ENCODE peak calls at places on chromosomes 16 and 17, in ten cellular contexts. C, Q, N, H, J, P, L, K, I and W are unnamed samples.

GRCh38 chr17:39867891-39868553 is at the start of gene ZPBP2:
- DNase-seq in P (no peak), H (no peak), I (no peak), L (no peak), J (peak; percentile 44), Q (no peak), C (no peak), N (no peak), K (no peak), W (no peak)

GRCh38 chr16:69848635-69849545 is 86.8 kb downstream of the WWP2 start:
- DNase-seq in J (no peak), P (no peak), H (peak; percentile 74), K (peak; percentile 95), L (no peak), C (peak; percentile 96), I (peak; percentile 90), N (peak; percentile 61), Q (no peak), W (peak; percentile 69)

GRCh38 chr16:68823401-68823800 is 19.9 kb upstream of the TANGO6 start:
- DNase-seq in Q (no peak), N (no peak), I (no peak), K (peak; percentile 70), L (no peak), H (no peak), P (peak; percentile 60), C (peak; percentile 89), J (no peak), W (no peak)

GRCh38 chr16:85569615-85570212 is 43.4 kb upstream of the GSE1 start:
- DNase-seq in N (peak; percentile 62), I (no peak), J (peak; percentile 52), K (peak; percentile 56), Q (no peak), P (no peak), L (no peak), H (no peak), C (peak; percentile 78), W (no peak)

GRCh38 chr16:22264786-22265185 is 32.4 kb upstream of the POLR3E start:
- DNase-seq in P (peak; percentile 39), Q (no peak), N (no peak), K (no peak), I (no peak), J (no peak), H (no peak), L (peak; percentile 64), C (no peak), W (no peak)

GRCh38 chr16:85570735-85571562 is 42.2 kb upstream of the GSE1 start:
- DNase-seq in Q (no peak), L (no peak), P (no peak), N (peak; percentile 85), J (peak; percentile 52), C (no peak), I (no peak), H (no peak), K (no peak), W (no peak)

GRCh38 chr17:80887639-80888175 is 103.9 kb upstream of the CHMP6 start:
- DNase-seq in K (no peak), H (no peak), J (no peak), I (no peak), L (no peak), N (peak; percentile 20), Q (no peak), C (no peak), P (no peak), W (no peak)

GRCh38 chr16:3259097-3259496 is 2.7 kb upstream of the MEFV start:
- DNase-seq in J (no peak), K (no peak), I (peak; percentile 68), Q (no peak), C (no peak), H (no peak), N (no peak), P (no peak), L (no peak), W (peak; percentile 45)

GRCh38 chr16:49620158-49620867 is 235.6 kb downstream of the ZNF423 start:
- DNase-seq in H (peak; percentile 77), C (peak; percentile 53), J (no peak), L (peak; percentile 97), Q (no peak), P (no peak), K (peak; percentile 65), N (no peak), I (peak; percentile 92), W (peak; percentile 82)

GRCh38 chr17:17877548-17878358 is 41.0 kb upstream of the SREBF1 start:
- DNase-seq in C (peak; percentile 90), K (peak; percentile 97), N (peak; percentile 77), I (peak; percentile 86), L (peak; percentile 27), P (peak; percentile 92), J (no peak), Q (peak; percentile 27), H (peak; percentile 88), W (peak; percentile 66)

GRCh38 chr17:75454193-75454592 is 2.2 kb upstream of the TMEM94 start:
- DNase-seq in P (no peak), Q (no peak), H (no peak), C (no peak), L (no peak), N (no peak), I (no peak), K (no peak), J (no peak), W (no peak)

GRCh38 chr17:66746736-66747135 is 88.2 kb upstream of the CACNG5 start:
- DNase-seq in K (no peak), P (no peak), C (no peak), I (no peak), H (no peak), N (no peak), Q (no peak), J (no peak), L (no peak), W (no peak)

GRCh38 chr17:57985675-57985974 is 2.4 kb downstream of the VEZF1 start:
- DNase-seq in K (peak; percentile 54), H (no peak), N (no peak), C (peak; percentile 25), L (no peak), J (no peak), I (no peak), Q (no peak), P (no peak), W (no peak)

GRCh38 chr17:55720917-55721836 is 1.5 kb downstream of the TMEM100 start:
- DNase-seq in J (no peak), N (no peak), C (no peak), Q (no peak), L (no peak), K (no peak), H (peak; percentile 20), P (no peak), I (no peak), W (no peak)

GRCh38 chr17:50957600-50958575 is 91.7 kb upstream of the TOB1 start:
- DNase-seq in L (no peak), J (no peak), I (peak; percentile 26), H (no peak), Q (no peak), C (no peak), N (no peak), K (no peak), P (no peak), W (no peak)

DNA sequence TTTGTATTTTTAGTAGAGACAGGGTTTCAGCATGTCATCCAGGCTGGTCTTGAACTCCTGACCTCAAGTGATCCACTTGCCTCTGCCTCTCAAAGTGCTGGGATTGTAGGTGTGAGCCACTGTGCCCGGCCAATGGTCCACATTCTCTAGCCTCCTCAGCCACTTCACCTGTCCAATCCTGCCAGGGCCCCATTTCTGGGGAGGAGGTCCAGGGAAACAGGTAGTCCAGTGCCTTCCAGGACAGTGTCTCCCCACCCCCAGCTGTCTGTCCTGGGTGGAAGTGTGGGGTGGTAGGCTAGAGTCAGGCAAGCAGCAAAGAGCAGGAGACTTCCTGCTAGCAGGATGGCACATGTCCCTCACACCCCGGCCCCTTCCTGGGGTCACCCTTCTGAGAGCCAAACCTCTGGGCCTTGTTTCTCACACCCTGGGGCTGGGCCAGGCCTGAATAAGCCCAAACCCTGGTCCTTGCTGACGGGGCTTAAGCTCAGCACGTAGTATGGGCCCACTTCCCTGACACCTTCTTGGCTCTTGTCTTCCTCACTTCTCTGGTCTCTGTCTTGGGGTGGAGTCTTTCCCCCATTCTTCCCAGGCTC is 5.0 kb downstream of the FHOD1 start:
- DNase-seq in J (no peak), C (no peak), H (no peak), I (no peak), L (no peak), K (peak; percentile 55), Q (no peak), P (no peak), N (peak; percentile 69), W (no peak)
- H3K4me1 ChIP-seq in J (peaks cover 26% of the 10 kb centered on the region), C (peaks cover 44% of the 10 kb centered on the region), H (no peaks in the 10 kb centered on the region), I (peaks cover 64% of the 10 kb centered on the region), L (peaks cover 16% of the 10 kb centered on the region), K (peaks cover 53% of the 10 kb centered on the region), Q (peaks cover 45% of the 10 kb centered on the region), P (peaks cover 6% of the 10 kb centered on the region), N (peaks cover 70% of the 10 kb centered on the region), W (peaks cover 77% of the 10 kb centered on the region)

GRCh38 chr16:75559564-75560372 is 3.7 kb upstream of the TMEM231 start:
- DNase-seq in J (no peak), L (no peak), C (peak; percentile 62), K (peak; percentile 73), P (peak; percentile 15), N (no peak), Q (no peak), H (peak; percentile 23), I (no peak), W (peak; percentile 47)
- H3K4me3 ChIP-seq in J (no peak overlapping the region), L (no peak overlapping the region), C (no peak overlapping the region), K (no peak overlapping the region), P (no peak overlapping the region), N (no peak overlapping the region), Q (no peak overlapping the region), H (no peak overlapping the region), I (no peak overlapping the region), W (no peak overlapping the region)

DNA sequence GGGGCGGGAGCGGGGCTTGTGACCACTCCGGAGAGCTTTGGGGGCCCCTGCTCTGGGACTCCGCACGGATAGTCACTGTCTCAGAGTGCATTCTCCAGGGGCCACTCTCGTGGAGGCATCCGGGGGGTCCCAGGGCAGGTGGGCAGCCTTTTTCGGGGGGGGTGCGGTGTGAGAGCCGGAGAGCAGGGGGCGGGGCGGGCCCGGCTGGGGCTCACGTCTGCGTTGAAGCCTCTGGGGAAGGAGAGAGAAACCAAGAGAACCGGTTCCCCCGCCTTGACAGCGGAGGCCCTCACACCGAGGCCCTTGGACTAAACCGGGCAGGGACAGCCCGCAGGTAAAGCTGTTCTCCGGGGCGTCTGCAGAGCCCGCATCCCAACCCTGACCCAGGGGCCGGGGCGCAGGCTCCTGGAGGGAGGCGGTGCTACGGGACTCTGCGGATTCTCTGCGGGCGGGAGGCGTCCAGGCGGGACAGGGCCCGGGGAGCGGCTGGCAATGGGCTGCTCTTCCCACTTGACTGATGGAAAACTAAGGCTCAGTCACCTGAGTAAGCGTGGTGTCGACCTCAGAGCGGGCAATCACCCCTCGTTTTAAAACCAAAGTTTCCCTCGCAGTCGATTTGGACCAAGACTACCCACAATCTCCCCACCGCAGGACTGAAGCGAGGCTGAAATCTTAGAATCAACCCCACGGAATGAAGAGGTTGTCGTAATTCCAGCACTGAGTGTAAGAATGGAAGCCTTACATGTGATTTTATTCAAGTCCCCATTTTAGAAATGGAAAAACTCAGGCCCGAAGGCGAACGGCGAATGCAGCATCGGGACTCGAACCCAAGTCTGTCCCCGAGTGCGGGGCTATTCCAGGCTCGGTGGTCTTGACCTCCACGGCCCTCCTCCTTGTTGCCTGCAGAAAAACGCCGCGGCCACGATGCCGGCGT is 49.6 kb upstream of the AMZ2 start:
- DNase-seq in N (no peak), L (no peak), K (no peak), I (no peak), C (no peak), P (peak; percentile 16), J (no peak), Q (no peak), H (no peak), W (no peak)
- H3K4me1 ChIP-seq in N (peaks cover 53% of the 10 kb centered on the region), L (no peaks in the 10 kb centered on the region), K (no peaks in the 10 kb centered on the region), I (peaks cover 56% of the 10 kb centered on the region), C (no peaks in the 10 kb centered on the region), P (peaks cover 9% of the 10 kb centered on the region), J (peaks cover 49% of the 10 kb centered on the region), Q (peaks cover 49% of the 10 kb centered on the region), H (peaks cover 15% of the 10 kb centered on the region), W (peaks cover 31% of the 10 kb centered on the region)

GRCh38 chr17:27246537-27246936 is 47.4 kb upstream of the WSB1 start:
- DNase-seq in C (no peak), K (no peak), J (no peak), P (no peak), N (no peak), L (no peak), Q (no peak), H (no peak), I (no peak), W (no peak)
- H3K4me3 ChIP-seq in C (no peak overlapping the region), K (no peak overlapping the region), J (no peak overlapping the region), P (no peak overlapping the region), N (no peak overlapping the region), L (no peak overlapping the region), Q (no peak overlapping the region), H (no peak overlapping the region), I (no peak overlapping the region), W (no peak overlapping the region)